ENCODE peak calls at places on chromosomes 4 and X, in four cellular contexts. One of them, this sample, is unnamed.

GRCh38 chr4:47913858-47914218 is 545 bp downstream of the NFXL1 start:
- DNase-seq in mesendoderm: peak
- DNase-seq in IMR-90: no peak
- DNase-seq in H1: peak
- DNase-seq in this sample: peak

GRCh38 chr4:124266706-124267105 is 445.8 kb downstream of the ANKRD50 start:
- DNase-seq in mesendoderm: no peak
- DNase-seq in IMR-90: no peak
- DNase-seq in H1: no peak
- DNase-seq in this sample: no peak

GRCh38 chr4:168908093-168908492 is 102.0 kb downstream of the CBR4 start:
- DNase-seq in mesendoderm: no peak
- DNase-seq in IMR-90: peak
- DNase-seq in H1: no peak
- DNase-seq in this sample: no peak

GRCh38 chrX:53476371-53476770 is 42.2 kb upstream of the HSD17B10 start:
- DNase-seq in mesendoderm: no peak
- DNase-seq in IMR-90: peak
- DNase-seq in H1: no peak
- DNase-seq in this sample: no peak

GRCh38 chr4:117491531-117491930 is 406.2 kb upstream of the TRAM1L1 start:
- DNase-seq in mesendoderm: no peak
- DNase-seq in IMR-90: no peak
- DNase-seq in H1: no peak
- DNase-seq in this sample: no peak

GRCh38 chrX:21943460-21944135 is 3.1 kb downstream of the SMS start:
- DNase-seq in mesendoderm: no peak
- DNase-seq in IMR-90: peak
- DNase-seq in H1: no peak
- DNase-seq in this sample: peak

GRCh38 chrX:108834036-108834435 is 97.7 kb upstream of the IRS4 start:
- DNase-seq in mesendoderm: no peak
- DNase-seq in IMR-90: no peak
- DNase-seq in H1: no peak
- DNase-seq in this sample: no peak

GRCh38 chrX:30309139-30309571 is at the start of gene NR0B1:
- DNase-seq in mesendoderm: peak
- DNase-seq in IMR-90: no peak
- DNase-seq in H1: peak
- DNase-seq in this sample: peak

GRCh38 chr4:92864176-92864575 is 560.4 kb downstream of the GRID2 start:
- DNase-seq in mesendoderm: no peak
- DNase-seq in IMR-90: no peak
- DNase-seq in H1: no peak
- DNase-seq in this sample: no peak

GRCh38 chr4:3452376-3452775 is 10.6 kb downstream of the HGFAC start:
- DNase-seq in mesendoderm: peak
- DNase-seq in IMR-90: no peak
- DNase-seq in H1: no peak
- DNase-seq in this sample: peak

GRCh38 chr4:150211016-150211415 is 132.8 kb downstream of the DCLK2 start:
- DNase-seq in mesendoderm: no peak
- DNase-seq in IMR-90: peak
- DNase-seq in H1: no peak
- DNase-seq in this sample: no peak

GRCh38 chr4:15755781-15756180 is 22.3 kb upstream of the CD38 start:
- DNase-seq in mesendoderm: no peak
- DNase-seq in IMR-90: peak
- DNase-seq in H1: no peak
- DNase-seq in this sample: no peak

GRCh38 chrX:134604701-134605271 is 53.5 kb downstream of the PLAC1 start:
- DNase-seq in mesendoderm: peak
- DNase-seq in IMR-90: peak
- DNase-seq in H1: no peak
- DNase-seq in this sample: no peak

GRCh38 chr4:177547985-177548384 is 105.7 kb upstream of the AGA start:
- DNase-seq in mesendoderm: no peak
- DNase-seq in IMR-90: no peak
- DNase-seq in H1: no peak
- DNase-seq in this sample: no peak

GRCh38 chr4:5101571-5101970 is 50.3 kb downstream of the STK32B start:
- DNase-seq in mesendoderm: no peak
- DNase-seq in IMR-90: no peak
- DNase-seq in H1: no peak
- DNase-seq in this sample: no peak

GRCh38 chr4:28225689-28226353 is 1365.2 kb downstream of the STIM2 start:
- DNase-seq in mesendoderm: no peak
- DNase-seq in IMR-90: no peak
- DNase-seq in H1: no peak
- DNase-seq in this sample: no peak

GRCh38 chr4:83910693-83911092 is 374.8 kb downstream of the GPAT3 start:
- DNase-seq in mesendoderm: no peak
- DNase-seq in IMR-90: no peak
- DNase-seq in H1: no peak
- DNase-seq in this sample: no peak

GRCh38 chrX:150935466-150935865 is 37.0 kb upstream of the CD99L2 start:
- DNase-seq in mesendoderm: no peak
- DNase-seq in IMR-90: peak
- DNase-seq in H1: no peak
- DNase-seq in this sample: no peak

GRCh38 chrX:11437642-11438379 is 144.6 kb downstream of the AMELX start:
- DNase-seq in mesendoderm: peak
- DNase-seq in IMR-90: peak
- DNase-seq in H1: no peak
- DNase-seq in this sample: no peak

GRCh38 chrX:68872171-68872570 is 43.4 kb downstream of the EFNB1 start:
- DNase-seq in mesendoderm: no peak
- DNase-seq in IMR-90: no peak
- DNase-seq in H1: no peak
- DNase-seq in this sample: no peak

GRCh38 chrX:83934220-83934619 is 73.3 kb downstream of the CYLC1 start:
- DNase-seq in mesendoderm: peak
- DNase-seq in IMR-90: no peak
- DNase-seq in H1: no peak
- DNase-seq in this sample: no peak

GRCh38 chr4:89681219-89681618 is 155.7 kb downstream of the SNCA start:
- DNase-seq in mesendoderm: peak
- DNase-seq in IMR-90: no peak
- DNase-seq in H1: peak
- DNase-seq in this sample: peak

GRCh38 chr4:60019180-60019579 is 1180.9 kb upstream of the ADGRL3 start:
- DNase-seq in mesendoderm: peak
- DNase-seq in IMR-90: no peak
- DNase-seq in H1: no peak
- DNase-seq in this sample: no peak

GRCh38 chrX:5708209-5708608 is 520.5 kb downstream of the NLGN4X start:
- DNase-seq in mesendoderm: no peak
- DNase-seq in IMR-90: no peak
- DNase-seq in H1: no peak
- DNase-seq in this sample: no peak

GRCh38 chr4:5572114-5572513 is 136.2 kb downstream of the EVC2 start:
- DNase-seq in mesendoderm: no peak
- DNase-seq in IMR-90: no peak
- DNase-seq in H1: no peak
- DNase-seq in this sample: no peak

GRCh38 chr4:77956917-77957316 is 94.3 kb downstream of the MRPL1 start:
- DNase-seq in mesendoderm: no peak
- DNase-seq in IMR-90: no peak
- DNase-seq in H1: no peak
- DNase-seq in this sample: no peak

GRCh38 chr4:109015413-109015810 is 252.6 kb upstream of the ETNPPL start:
- DNase-seq in mesendoderm: no peak
- DNase-seq in IMR-90: peak
- DNase-seq in H1: no peak
- DNase-seq in this sample: no peak

GRCh38 chr4:185651851-185652250 is 116.5 kb upstream of the PDLIM3 start:
- DNase-seq in mesendoderm: no peak
- DNase-seq in IMR-90: no peak
- DNase-seq in H1: no peak
- DNase-seq in this sample: no peak
- H4K5ac ChIP-seq in mesendoderm: no peak
- H4K5ac ChIP-seq in IMR-90: no peak
- H4K5ac ChIP-seq in H1: no peak
- H4K5ac ChIP-seq in this sample: no peak

DNA sequence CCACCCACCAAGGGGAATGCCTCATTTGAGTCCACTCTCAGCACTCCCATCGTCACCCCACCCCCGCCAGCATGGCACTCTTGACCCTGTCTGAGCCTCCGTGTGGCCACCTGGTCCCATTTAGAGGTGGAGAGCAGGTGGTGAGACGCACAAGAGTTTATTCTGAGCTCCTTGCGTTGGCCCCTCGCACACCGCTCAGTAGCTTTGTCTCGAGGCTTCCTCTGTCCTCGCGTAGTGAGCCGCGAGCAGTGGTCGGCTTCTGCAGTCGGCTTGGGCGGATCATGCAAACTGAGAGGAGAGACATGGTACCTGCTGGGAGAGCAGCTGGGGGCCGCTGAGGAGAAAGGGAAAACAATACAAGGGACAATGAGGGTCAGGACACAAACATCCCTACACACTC is 48.4 kb upstream of the ZNF157 start:
- DNase-seq in mesendoderm: peak
- DNase-seq in IMR-90: no peak
- DNase-seq in H1: peak
- DNase-seq in this sample: peak
- H4K8ac ChIP-seq in mesendoderm: no peak
- H4K8ac ChIP-seq in IMR-90: no peak
- H4K8ac ChIP-seq in H1: peak
- H4K8ac ChIP-seq in this sample: peak

GRCh38 chrX:13177921-13178320 is 133.5 kb upstream of the FAM9C start:
- DNase-seq in mesendoderm: no peak
- DNase-seq in IMR-90: no peak
- DNase-seq in H1: no peak
- DNase-seq in this sample: no peak
- H4K5ac ChIP-seq in mesendoderm: no peak
- H4K5ac ChIP-seq in IMR-90: no peak
- H4K5ac ChIP-seq in H1: no peak
- H4K5ac ChIP-seq in this sample: no peak

GRCh38 chr4:73944061-73944875 is 37.6 kb downstream of the PF4 start:
- DNase-seq in mesendoderm: peak
- DNase-seq in IMR-90: no peak
- DNase-seq in H1: peak
- DNase-seq in this sample: peak
- H4K8ac ChIP-seq in mesendoderm: no peak
- H4K8ac ChIP-seq in IMR-90: no peak
- H4K8ac ChIP-seq in H1: no peak
- H4K8ac ChIP-seq in this sample: no peak

GRCh38 chrX:101117701-101118100 is 19.7 kb downstream of the CENPI start:
- DNase-seq in mesendoderm: no peak
- DNase-seq in IMR-90: peak
- DNase-seq in H1: no peak
- DNase-seq in this sample: no peak
- H4K5ac ChIP-seq in mesendoderm: no peak
- H4K5ac ChIP-seq in IMR-90: no peak
- H4K5ac ChIP-seq in H1: no peak
- H4K5ac ChIP-seq in this sample: no peak

This sample was measured in H9.